ENCODE peak calls at places on chromosomes 3 and 15, in nine cellular contexts. H is AG10803, B is AG09319, I is GM10248, L is A673, D is thyroid gland, A is adrenal gland, F is A549, T is fibroblast of pulmonary artery. X is an unnamed sample.

GRCh38 chr3:60932669-60933068 is 318.6 kb downstream of the FHIT start:
- DNase-seq in D (no peak), F (no peak), H (peak), B (no peak), T (no peak), L (no peak), I (no peak), A (no peak), X (no peak)

GRCh38 chr3:126993436-126993835 is 10.5 kb downstream of the PLXNA1 start:
- DNase-seq in D (no peak), H (no peak), L (no peak), A (no peak), F (no peak), T (no peak), I (no peak), B (no peak), X (no peak)

GRCh38 chr3:88132894-88133293 is 16.9 kb upstream of the C3orf38 start:
- DNase-seq in I (no peak), B (no peak), F (no peak), L (no peak), T (no peak), A (no peak), D (no peak), H (no peak), X (no peak)

GRCh38 chr3:52248816-52249547 is 3.4 kb downstream of the PPM1M start:
- DNase-seq in F (no peak), H (no peak), B (no peak), I (no peak), L (peak), A (peak), T (peak), D (peak), X (no peak)

GRCh38 chr15:34691024-34691423 is 63.8 kb downstream of the GJD2 start:
- DNase-seq in F (peak), B (no peak), I (no peak), T (no peak), D (no peak), L (no peak), H (no peak), A (no peak), X (no peak)

GRCh38 chr3:792651-793050 is 300.2 kb upstream of the CNTN6 start:
- DNase-seq in L (no peak), I (no peak), D (no peak), H (no peak), T (no peak), B (no peak), F (no peak), A (peak), X (no peak)

GRCh38 chr15:82572311-82572710 is 32.1 kb upstream of the RPS17 start:
- DNase-seq in T (no peak), D (peak), H (no peak), A (no peak), F (no peak), I (no peak), B (no peak), L (no peak), X (no peak)

GRCh38 chr3:112873632-112874031 is 27.0 kb upstream of the CD200R1L start:
- DNase-seq in I (peak), H (no peak), T (no peak), D (no peak), A (no peak), F (no peak), B (no peak), L (no peak), X (no peak)

GRCh38 chr3:42688487-42689420 is 3.4 kb downstream of the KLHL40 start:
- DNase-seq in T (no peak), H (no peak), F (no peak), D (no peak), A (no peak), I (no peak), L (no peak), B (no peak), X (no peak)

GRCh38 chr15:84643838-84644237 is 10.2 kb downstream of the WDR73 start:
- DNase-seq in B (no peak), H (no peak), I (no peak), F (no peak), L (no peak), D (no peak), A (no peak), T (no peak), X (no peak)

GRCh38 chr15:29988689-29989088 is 94.1 kb upstream of the GOLGA8J start:
- DNase-seq in A (no peak), D (no peak), I (no peak), B (no peak), T (peak), F (no peak), H (peak), L (peak), X (no peak)

GRCh38 chr3:160226026-160226739 is 961 bp downstream of the C3orf80 start:
- DNase-seq in L (no peak), B (no peak), F (peak), A (no peak), D (peak), T (no peak), H (no peak), I (peak), X (peak)

GRCh38 chr15:67927501-67928156 is 87.8 kb upstream of the RNU6-1 start:
- DNase-seq in I (no peak), B (peak), F (peak), T (peak), L (peak), H (peak), A (peak), D (peak), X (no peak)

GRCh38 chr3:74624301-74624700 is 9.8 kb upstream of the CNTN3 start:
- DNase-seq in B (peak), T (peak), L (no peak), I (no peak), H (peak), F (no peak), A (no peak), D (no peak), X (no peak)

GRCh38 chr3:159635047-159635641 is 353.5 kb upstream of the IL12A start:
- DNase-seq in T (peak), B (no peak), H (peak), A (no peak), D (no peak), F (peak), L (no peak), I (no peak), X (no peak)

GRCh38 chr3:122680381-122681293 is at the start of gene PARP14:
- DNase-seq in T (peak), F (peak), A (peak), H (peak), D (peak), B (peak), L (peak), I (peak), X (peak)

GRCh38 chr3:129829640-129830039 is 63.9 kb downstream of the TMCC1 start:
- DNase-seq in A (peak), D (peak), L (peak), I (peak), B (peak), F (peak), H (peak), T (peak), X (peak)

GRCh38 chr3:21718161-21718765 is 32.7 kb downstream of the ZNF385D start:
- DNase-seq in B (peak), F (no peak), L (no peak), I (no peak), A (no peak), H (peak), D (no peak), T (peak), X (no peak)

GRCh38 chr3:49173116-49173791 is 1.9 kb downstream of the KLHDC8B start:
- DNase-seq in I (no peak), A (peak), H (no peak), L (peak), T (peak), B (no peak), F (no peak), D (peak), X (no peak)

GRCh38 chr15:101239724-101240136 is 12.1 kb downstream of the CHSY1 start:
- DNase-seq in H (no peak), F (no peak), I (no peak), T (no peak), D (no peak), L (no peak), B (no peak), A (no peak), X (no peak)

GRCh38 chr15:66019377-66019776 is 150.1 kb downstream of the RAB11A start:
- DNase-seq in D (no peak), A (no peak), B (no peak), F (no peak), H (no peak), I (no peak), L (peak), T (no peak), X (no peak)

GRCh38 chr3:14536055-14536815 is 3.9 kb downstream of the GRIP2 start:
- DNase-seq in F (no peak), D (no peak), I (no peak), L (no peak), T (no peak), H (no peak), B (no peak), A (no peak), X (no peak)

GRCh38 chr15:100612539-100612938 is 10.2 kb downstream of the ASB7 start:
- DNase-seq in T (no peak), H (no peak), B (no peak), A (no peak), L (no peak), I (no peak), F (no peak), D (no peak), X (no peak)

GRCh38 chr3:197317250-197317963 is 19.0 kb upstream of the DLG1 start:
- DNase-seq in B (peak), A (no peak), D (peak), T (peak), L (peak), I (no peak), F (no peak), H (peak), X (no peak)

GRCh38 chr3:43526956-43527355 is 94.9 kb downstream of the ANO10 start:
- DNase-seq in B (no peak), L (no peak), F (no peak), D (no peak), H (peak), T (no peak), A (no peak), I (no peak), X (no peak)

GRCh38 chr3:75303676-75304075 is 360.5 kb upstream of the FRG2C start:
- DNase-seq in I (no peak), T (no peak), H (no peak), F (no peak), A (no peak), L (no peak), D (no peak), B (no peak), X (no peak)

GRCh38 chr3:128127236-128127635 is 3.6 kb upstream of the RUVBL1 start:
- DNase-seq in D (no peak), I (no peak), B (no peak), T (no peak), F (no peak), L (no peak), H (no peak), A (no peak), X (no peak)

GRCh38 chr3:39428745-39429201 is 22.3 kb downstream of the RPSA start:
- DNase-seq in I (no peak), B (no peak), T (peak), H (no peak), A (peak), L (no peak), D (peak), F (no peak), X (no peak)

GRCh38 chr3:105956311-105956710 is 87.5 kb upstream of the CBLB start:
- DNase-seq in D (no peak), A (no peak), F (no peak), L (no peak), I (no peak), H (no peak), B (no peak), T (no peak), X (no peak)

GRCh38 chr3:177263615-177264365 is 66.5 kb upstream of the TBL1XR1 start:
- DNase-seq in B (no peak), T (peak), I (no peak), H (peak), D (no peak), L (no peak), A (no peak), F (no peak), X (peak)

GRCh38 chr3:76859596-76859995 is 180.3 kb upstream of the ROBO2 start:
- DNase-seq in H (no peak), I (no peak), F (no peak), A (no peak), L (peak), T (no peak), D (no peak), B (no peak), X (no peak)

GRCh38 chr3:108036984-108037741 is 53.7 kb downstream of the CD47 start:
- DNase-seq in A (no peak), B (peak), H (peak), T (peak), L (no peak), F (no peak), D (no peak), I (peak), X (peak)

GRCh38 chr3:15636028-15636709 is 34.6 kb downstream of the BTD start:
- DNase-seq in I (peak), F (peak), T (peak), B (peak), D (no peak), L (peak), H (peak), A (peak), X (peak)
- TF ChIP-seq CTCF in I (no peak), F (no peak), T (no peak), B (no peak), D (no peak), L (no peak), H (no peak), A (no peak), X (no peak)

DNA sequence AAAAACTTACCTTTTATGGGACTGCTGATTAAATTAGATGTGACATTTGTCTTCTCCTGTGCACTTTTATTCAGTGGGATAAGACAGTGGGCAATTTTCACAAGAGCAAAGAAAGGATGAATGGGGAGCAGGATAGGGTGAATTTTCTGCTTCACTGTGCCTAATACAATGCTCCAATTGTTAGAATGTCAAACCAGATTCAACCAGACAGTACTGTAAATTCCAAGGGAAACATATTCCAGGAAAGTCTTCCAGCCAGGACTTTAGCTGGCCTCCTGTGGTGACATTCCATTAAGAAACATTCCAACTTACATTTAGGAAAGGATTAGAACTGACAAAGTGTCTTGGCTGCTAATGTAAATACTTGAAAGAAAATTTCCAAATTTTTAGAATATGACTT is 100.1 kb upstream of the PROK2 start:
- DNase-seq in L (no peak), F (no peak), B (no peak), I (no peak), T (no peak), D (no peak), H (no peak), A (no peak), X (no peak)
- TF ChIP-seq CTCF in L (no peak), F (no peak), B (no peak), I (no peak), T (no peak), D (no peak), H (no peak), A (no peak), X (no peak)

DNA sequence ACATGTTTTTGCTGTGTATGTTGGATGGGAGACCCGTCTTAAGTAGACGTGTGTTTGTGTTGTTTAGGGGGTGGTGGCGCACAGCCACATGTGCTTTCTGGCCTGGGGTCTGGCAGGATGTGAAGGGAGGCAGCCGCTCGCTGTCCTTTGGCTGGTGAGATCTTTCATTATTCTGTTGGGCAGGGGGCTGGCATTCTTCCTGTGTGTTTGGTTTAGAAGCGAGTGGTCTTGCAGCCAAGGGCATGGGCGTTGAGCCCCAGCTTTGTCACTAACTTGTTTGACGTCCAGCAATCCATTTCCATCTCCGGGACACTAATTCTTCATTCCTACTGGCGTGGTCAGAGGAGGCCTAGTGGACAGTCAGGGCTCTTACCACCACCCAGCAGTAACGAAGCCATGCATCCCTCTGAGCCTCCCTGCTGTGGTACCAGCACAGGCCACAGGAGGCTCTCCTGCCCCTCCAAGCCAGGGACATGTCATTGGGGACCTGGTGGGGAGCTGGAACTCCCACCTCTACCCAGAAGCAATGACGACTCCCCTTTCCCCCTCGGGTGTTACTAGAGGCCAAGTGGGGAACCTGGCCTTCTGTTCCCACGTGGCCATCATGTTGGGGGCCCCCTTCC is 10.7 kb downstream of the THSD4 start:
- DNase-seq in H (no peak), I (no peak), A (no peak), F (peak), B (no peak), T (no peak), D (no peak), L (no peak), X (no peak)
- TF ChIP-seq CTCF in H (no peak), I (no peak), A (no peak), F (no peak), B (no peak), T (peak), D (peak), L (peak), X (no peak)

GRCh38 chr3:101141135-101141534 is 147.9 kb upstream of the ABI3BP start:
- DNase-seq in L (peak), A (no peak), D (no peak), B (no peak), I (no peak), H (no peak), F (no peak), T (no peak), X (no peak)

GRCh38 chr3:101144080-101144479 is 150.9 kb upstream of the ABI3BP start:
- DNase-seq in B (no peak), I (no peak), A (no peak), T (no peak), L (no peak), F (no peak), H (no peak), D (no peak), X (no peak)

GRCh38 chr3:101142160-101142559 is 148.9 kb upstream of the ABI3BP start:
- DNase-seq in F (no peak), H (no peak), A (no peak), L (no peak), T (no peak), I (no peak), D (no peak), B (no peak), X (no peak)

GRCh38 chr3:101146946-101147345 is 153.7 kb upstream of the ABI3BP start:
- DNase-seq in L (no peak), A (no peak), I (no peak), B (no peak), F (no peak), T (no peak), D (no peak), H (peak), X (no peak)

DNA sequence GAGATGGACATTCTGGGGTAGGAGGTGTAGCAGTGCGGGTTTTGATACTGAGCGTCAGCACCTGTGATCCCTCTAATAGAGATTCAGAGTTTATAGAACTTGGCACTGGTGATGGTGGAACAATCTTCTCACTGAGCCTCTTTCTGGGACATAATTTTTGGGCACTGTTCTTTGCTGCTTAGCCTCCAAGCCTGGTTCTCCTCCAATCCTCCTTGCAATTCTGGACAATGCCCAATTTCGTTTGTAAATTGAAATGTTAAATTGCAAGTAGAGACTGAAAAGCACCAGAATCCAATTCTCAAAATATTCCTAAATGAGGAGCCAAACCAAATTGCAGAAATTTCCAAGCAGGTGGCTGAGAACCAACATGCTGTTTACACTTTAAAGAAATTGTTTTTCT is 149.8 kb upstream of the ABI3BP start:
- DNase-seq in H (no peak), F (no peak), D (no peak), L (no peak), A (no peak), I (no peak), B (no peak), T (no peak), X (no peak)
- TF ChIP-seq CTCF in H (no peak), F (no peak), D (no peak), L (no peak), A (no peak), I (no peak), B (no peak), T (no peak), X (no peak)

GRCh38 chr3:154023148-154023547 is 98.0 kb upstream of the ARHGEF26 start:
- DNase-seq in H (peak), A (no peak), B (no peak), I (no peak), F (peak), T (peak), D (no peak), L (no peak), X (no peak)

GRCh38 chr3:154015307-154015706 is 105.9 kb upstream of the ARHGEF26 start:
- DNase-seq in A (no peak), B (no peak), T (no peak), L (no peak), D (no peak), I (no peak), F (no peak), H (no peak), X (no peak)

GRCh38 chr3:154022603-154023002 is 98.6 kb upstream of the ARHGEF26 start:
- DNase-seq in D (no peak), I (no peak), A (no peak), T (peak), L (no peak), B (no peak), F (peak), H (no peak), X (no peak)

DNA sequence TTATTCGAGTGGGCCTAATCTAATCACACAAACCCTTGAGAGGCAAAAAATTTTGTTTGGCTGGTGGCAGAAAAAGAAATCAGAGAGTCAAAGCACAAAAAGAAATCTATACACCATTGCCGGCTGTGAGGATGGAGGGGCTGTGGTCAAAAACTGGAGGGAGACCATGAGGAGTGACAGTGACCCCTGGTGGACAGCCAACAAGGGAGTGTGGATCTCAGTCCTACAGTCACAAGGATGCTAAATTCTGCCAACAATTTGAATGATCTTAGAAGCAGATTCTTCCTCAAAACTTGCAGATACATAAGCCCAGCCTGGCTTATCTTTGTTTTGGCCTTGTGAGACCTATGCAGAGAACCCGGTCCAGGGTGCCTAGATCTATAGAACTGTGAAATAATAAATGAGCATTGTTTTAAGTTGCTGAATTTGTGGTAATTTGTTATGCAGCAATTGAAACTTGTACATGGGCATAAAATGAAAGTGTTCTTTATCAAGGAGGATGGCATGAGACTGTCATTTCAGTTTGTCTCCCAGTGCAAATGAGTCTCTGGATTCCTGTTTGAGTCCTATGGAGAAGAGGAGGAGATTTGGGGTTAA is 103.0 kb upstream of the ARHGEF26 start:
- DNase-seq in H (peak), T (peak), B (no peak), F (peak), D (no peak), I (peak), L (peak), A (no peak), X (peak)
- TF ChIP-seq CTCF in H (peak), T (peak), B (peak), F (peak), D (peak), I (peak), L (peak), A (peak), X (no peak)

GRCh38 chr3:119815716-119816115 is 33.8 kb downstream of the NR1I2 start:
- DNase-seq in I (no peak), B (no peak), A (no peak), H (no peak), F (no peak), D (no peak), T (no peak), L (no peak), X (no peak)
- TF ChIP-seq CTCF in I (no peak), B (no peak), A (no peak), H (no peak), F (no peak), D (no peak), T (no peak), L (no peak), X (no peak)

GRCh38 chr3:7964899-7965298 is 536.7 kb upstream of the LMCD1 start:
- DNase-seq in B (no peak), H (no peak), I (no peak), D (no peak), T (no peak), A (no peak), F (no peak), L (no peak), X (no peak)
- TF ChIP-seq CTCF in B (no peak), H (no peak), I (no peak), D (no peak), T (no peak), A (no peak), F (no peak), L (peak), X (no peak)